ENCODE peak calls at places on chromosomes 11 and 22, in seven cellular contexts. M is bronchial epithelial cell, X is Peyer's patch, G is heart right ventricle, O is aorta, Z is fibroblast of villous mesenchyme, H is fibroblast of lung. T is an unnamed sample.

GRCh38 chr11:84675631-84676030 is 951.5 kb downstream of the DLG2 start:
- DNase-seq in G (no peak), H (no peak), X (no peak), M (no peak), Z (no peak), O (no peak), T (no peak)

GRCh38 chr11:130648601-130649000 is 200.2 kb downstream of the ADAMTS15 start:
- DNase-seq in O (peak; percentile 73), X (no peak), G (peak; percentile 60), M (no peak), H (no peak), Z (no peak), T (no peak)

GRCh38 chr11:85759915-85760314 is 51.0 kb downstream of the SYTL2 start:
- DNase-seq in X (no peak), M (peak; percentile 65), H (peak; percentile 84), G (no peak), O (no peak), Z (peak; percentile 87), T (no peak)

GRCh38 chr11:6156628-6157367 is 13.3 kb downstream of the OR52B2 start:
- DNase-seq in H (no peak), Z (no peak), M (no peak), G (no peak), X (no peak), O (no peak), T (no peak)

GRCh38 chr11:76185931-76186401 is 20.3 kb downstream of the WNT11 start:
- DNase-seq in H (no peak), M (no peak), G (peak; percentile 50), X (no peak), O (peak; percentile 59), Z (peak; percentile 38), T (peak; percentile 23)

GRCh38 chr11:10454902-10455631 is at the start of gene AMPD3:
- DNase-seq in X (no peak), Z (peak; percentile 96), O (no peak), M (peak; percentile 98), G (no peak), H (peak; percentile 90), T (no peak)

GRCh38 chr22:37063436-37064420 is 12.2 kb downstream of the KCTD17 start:
- DNase-seq in G (no peak), Z (no peak), M (no peak), H (no peak), X (no peak), O (no peak), T (peak; percentile 63)

GRCh38 chr22:20811171-20811570 is 37.3 kb downstream of the SERPIND1 start:
- DNase-seq in Z (no peak), G (no peak), X (no peak), O (no peak), H (no peak), M (no peak), T (no peak)

GRCh38 chr11:96704847-96705246 is 315.0 kb downstream of the JRKL start:
- DNase-seq in X (no peak), Z (peak; percentile 12), M (no peak), G (no peak), O (no peak), H (no peak), T (no peak)

GRCh38 chr11:69211540-69212120 is 55.9 kb downstream of the SMIM38 start:
- DNase-seq in Z (no peak), M (no peak), G (no peak), X (no peak), O (no peak), H (no peak), T (no peak)

GRCh38 chr11:6206456-6207180 is 1.3 kb downstream of the C11orf42 start:
- DNase-seq in H (peak; percentile 46), Z (peak; percentile 43), O (no peak), X (no peak), G (no peak), M (no peak), T (no peak)

GRCh38 chr11:117823941-117824420 is 563 bp downstream of the FXYD2 start:
- DNase-seq in M (no peak), Z (peak; percentile 26), O (peak; percentile 75), X (no peak), G (peak; percentile 81), H (peak; percentile 33), T (peak; percentile 49)

GRCh38 chr11:47345890-47346563 is 6.5 kb downstream of the MYBPC3 start:
- DNase-seq in M (no peak), H (no peak), X (no peak), G (no peak), Z (no peak), O (peak; percentile 14), T (no peak)

GRCh38 chr11:57499413-57499982 is 16.0 kb downstream of the SLC43A1 start:
- DNase-seq in X (peak; percentile 66), H (peak; percentile 85), Z (peak; percentile 97), G (peak; percentile 99), M (peak; percentile 69), O (peak; percentile 97), T (peak; percentile 97)

GRCh38 chr11:105298630-105299029 is 159.1 kb upstream of the CARD18 start:
- DNase-seq in O (peak; percentile 7), M (peak; percentile 44), H (peak; percentile 54), Z (peak; percentile 23), X (no peak), G (no peak), T (no peak)

GRCh38 chr22:24305260-24305692 is 34.6 kb downstream of the SPECC1L start:
- DNase-seq in G (no peak), O (no peak), M (peak; percentile 46), H (peak; percentile 76), Z (peak; percentile 66), X (no peak), T (no peak)

GRCh38 chr11:128465531-128465930 is 121.8 kb downstream of the ETS1 start:
- DNase-seq in G (no peak), H (no peak), X (no peak), Z (no peak), M (no peak), O (no peak), T (no peak)

DNA sequence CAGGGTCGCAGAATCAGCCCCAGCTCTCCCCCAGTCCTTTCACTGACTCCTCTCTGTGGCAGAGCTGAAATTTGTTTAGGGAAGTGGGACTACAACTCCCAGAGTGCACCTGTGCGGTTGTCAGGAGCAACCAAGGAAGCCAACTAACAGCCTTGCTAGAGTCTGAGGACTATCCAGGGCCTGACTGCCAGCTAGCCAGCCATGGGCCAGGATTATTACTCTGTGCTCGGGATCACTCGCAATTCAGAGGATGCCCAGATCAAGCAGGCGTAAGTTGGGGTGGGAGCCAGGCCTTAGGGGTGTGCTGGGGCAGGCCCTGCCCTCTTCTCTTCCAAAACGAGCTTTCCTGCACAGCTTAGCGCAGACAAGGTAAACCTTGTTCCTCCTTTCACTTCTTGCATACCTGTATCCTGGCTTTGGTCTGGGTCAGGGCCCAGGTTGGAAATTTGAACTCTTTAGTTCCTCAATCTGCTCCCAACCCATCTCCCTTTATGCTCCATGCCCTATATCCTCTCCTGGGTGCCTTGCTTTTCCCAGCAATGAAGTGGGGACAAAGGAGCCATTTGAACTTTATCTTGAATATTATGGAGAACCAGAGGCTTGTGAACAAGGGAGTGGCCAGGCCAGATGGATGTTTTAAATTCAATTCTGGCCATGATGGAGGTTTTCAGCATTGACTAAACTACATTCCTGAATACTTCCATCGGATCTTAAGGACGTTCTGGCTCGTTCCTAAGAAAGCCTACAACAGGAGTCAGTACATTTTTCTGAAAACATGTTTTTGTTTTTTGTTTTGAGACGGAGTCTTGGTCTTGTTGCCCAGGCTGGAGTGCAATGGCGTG is at the start of gene DNAJB13:
- DNase-seq in X (no peak), Z (peak; percentile 58), H (peak; percentile 49), O (no peak), M (peak; percentile 73), G (no peak), T (no peak)
- H3K4me3 ChIP-seq in X (no peak within 1 kb of the TSS), Z (no peak within 1 kb of the TSS), H (no peak within 1 kb of the TSS), O (no peak within 1 kb of the TSS), M (no peak within 1 kb of the TSS), G (no peak within 1 kb of the TSS), T (no peak within 1 kb of the TSS)

GRCh38 chr22:32204211-32204855 is 540 bp downstream of the RFPL2 start:
- DNase-seq in H (no peak), M (no peak), O (no peak), X (no peak), Z (no peak), G (no peak), T (no peak)
- H3K4me3 ChIP-seq in H (no peak overlapping the region), M (no peak overlapping the region), O (no peak overlapping the region), X (peak overlapping the region; percentile 41), Z (no peak overlapping the region), G (peak overlapping the region; percentile 21), T (no peak overlapping the region)

GRCh38 chr22:30196141-30196866 is 50.3 kb downstream of the LIF start:
- DNase-seq in O (peak; percentile 87), G (peak; percentile 74), X (peak; percentile 53), H (peak; percentile 100), Z (peak; percentile 100), M (peak; percentile 100), T (peak; percentile 65)

GRCh38 chr22:30195245-30196140 is 51.1 kb downstream of the LIF start:
- DNase-seq in M (peak; percentile 33), G (no peak), H (peak; percentile 45), Z (no peak), X (no peak), O (no peak), T (no peak)

GRCh38 chr22:30197389-30197788 is 49.2 kb downstream of the LIF start:
- DNase-seq in H (no peak), G (no peak), M (no peak), X (no peak), Z (no peak), O (no peak), T (no peak)

GRCh38 chr22:30198152-30198845 is 48.3 kb downstream of the LIF start:
- DNase-seq in Z (no peak), G (no peak), M (no peak), X (no peak), H (no peak), O (no peak), T (no peak)

DNA sequence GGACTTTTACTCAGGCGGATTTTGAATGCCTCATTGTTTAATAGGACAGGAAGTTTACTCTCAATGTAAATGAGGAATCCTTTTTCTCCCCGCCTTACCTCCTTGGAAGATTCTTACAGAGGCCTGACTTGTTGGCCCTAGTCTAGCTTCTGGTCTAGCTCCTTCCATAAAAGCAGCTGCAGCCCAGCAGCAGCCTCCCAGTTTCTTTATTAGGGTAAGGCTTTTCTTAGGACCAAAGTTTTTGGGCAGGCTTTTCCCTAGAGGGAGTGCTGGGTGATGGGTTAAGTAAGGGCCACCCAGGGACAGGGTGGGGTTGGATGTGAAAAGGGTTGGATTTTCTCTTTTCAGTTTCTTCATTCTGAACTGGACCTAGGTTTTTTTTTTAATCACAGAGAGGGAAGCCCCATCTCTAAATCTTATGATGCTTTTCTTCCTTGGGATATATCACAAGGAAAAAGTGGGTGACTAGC is 49.7 kb downstream of the LIF start:
- DNase-seq in Z (no peak), X (no peak), G (no peak), O (no peak), M (no peak), H (no peak), T (no peak)
- H3K4me3 ChIP-seq in Z (peak overlapping the region; percentile 2), X (no peak overlapping the region), G (no peak overlapping the region), O (no peak overlapping the region), M (no peak overlapping the region), H (peak overlapping the region; percentile 20), T (no peak overlapping the region)

DNA sequence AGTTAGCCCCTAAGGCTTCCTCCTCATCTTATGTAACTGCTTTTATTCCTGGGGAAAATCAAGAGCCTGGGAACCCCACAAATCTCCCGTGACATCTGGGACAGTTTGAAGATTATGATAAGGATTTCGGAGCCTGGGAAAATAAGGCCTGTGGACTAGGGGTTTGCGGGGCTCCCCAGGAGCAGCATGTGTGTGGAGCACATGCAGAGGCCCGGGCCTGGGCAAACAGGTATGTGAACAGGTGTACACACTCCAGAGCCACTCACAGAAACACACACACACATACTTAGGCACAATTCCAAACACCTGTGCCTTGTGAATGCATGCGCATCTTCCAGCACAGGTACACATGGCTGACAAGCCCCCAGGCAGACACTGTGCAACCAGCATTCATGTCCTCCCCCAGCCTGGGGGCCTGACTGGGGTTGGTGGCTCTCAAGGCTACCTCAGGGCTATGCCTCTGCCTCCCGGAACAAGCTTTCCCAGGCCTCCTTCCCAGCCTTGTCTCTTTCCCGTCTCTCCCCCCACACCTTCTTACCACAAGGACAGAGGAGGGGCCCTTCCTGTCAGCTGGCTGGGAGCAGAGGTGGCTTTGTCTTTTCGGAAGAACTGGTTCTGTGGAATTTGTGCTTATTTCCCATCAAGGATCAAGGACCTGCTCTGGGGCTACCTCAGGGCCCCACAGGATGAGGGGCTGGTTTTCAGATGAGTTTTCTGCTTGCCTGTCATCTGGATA is 2.6 kb upstream of the P2RY6 start:
- DNase-seq in Z (no peak), X (no peak), O (no peak), M (no peak), H (no peak), G (no peak), T (no peak)
- H3K4me3 ChIP-seq in Z (no peak overlapping the region), X (no peak overlapping the region), O (no peak overlapping the region), M (no peak overlapping the region), H (no peak overlapping the region), G (no peak overlapping the region), T (no peak overlapping the region)

T was measured in colonic mucosa.